ENCODE peak calls at places on chromosomes 13 and 19, in ten cellular contexts. X, L, J, S, W, Z, F, H, K and U are unnamed samples.

GRCh38 chr13:102317593-102317992 is 84.3 kb downstream of the FGF14 start:
- DNase-seq in X (peak; percentile 90), L (no peak), J (no peak), S (no peak), W (no peak), Z (no peak), F (peak; percentile 26), H (no peak), K (no peak), U (no peak)

GRCh38 chr13:74290324-74290773 is 156.1 kb upstream of the KLF12 start:
- DNase-seq in X (peak; percentile 91), L (peak; percentile 45), J (no peak), S (peak; percentile 96), W (peak; percentile 97), Z (peak; percentile 99), F (no peak), H (peak; percentile 11), K (peak; percentile 91), U (peak; percentile 54)

GRCh38 chr13:112444001-112444311 is 67.8 kb downstream of the SPACA7 start:
- DNase-seq in X (peak; percentile 40), L (peak; percentile 21), J (peak; percentile 63), S (peak; percentile 30), W (peak; percentile 68), Z (peak; percentile 24), F (peak; percentile 44), H (no peak), K (peak; percentile 54), U (no peak)

GRCh38 chr19:12946092-12946845 is 607 bp downstream of the RAD23A start:
- DNase-seq in X (peak; percentile 80), L (peak; percentile 45), J (peak; percentile 39), S (peak; percentile 82), W (no peak), Z (peak; percentile 38), F (no peak), H (peak; percentile 12), K (peak; percentile 78), U (peak; percentile 42)

GRCh38 chr13:82480415-82480814 is 1401.9 kb downstream of the SLITRK1 start:
- DNase-seq in X (peak; percentile 2), L (no peak), J (no peak), S (no peak), W (no peak), Z (no peak), F (no peak), H (no peak), K (peak; percentile 24), U (no peak)

GRCh38 chr19:58328999-58329398 is 2.2 kb downstream of the ZSCAN22 start:
- DNase-seq in X (no peak), L (peak; percentile 42), J (no peak), S (no peak), W (no peak), Z (no peak), F (no peak), H (no peak), K (no peak), U (no peak)

GRCh38 chr19:2529473-2529918 is 53.6 kb downstream of the GADD45B start:
- DNase-seq in X (peak; percentile 100), L (peak; percentile 50), J (no peak), S (peak; percentile 98), W (no peak), Z (no peak), F (no peak), H (no peak), K (no peak), U (no peak)

GRCh38 chr13:114035583-114036501 is 62.0 kb upstream of the C13orf46 start:
- DNase-seq in X (peak; percentile 40), L (no peak), J (peak; percentile 78), S (peak; percentile 24), W (no peak), Z (peak; percentile 58), F (no peak), H (no peak), K (no peak), U (no peak)

GRCh38 chr13:101360525-101360924 is 55.8 kb downstream of the NALCN start:
- DNase-seq in X (no peak), L (no peak), J (no peak), S (no peak), W (no peak), Z (no peak), F (no peak), H (no peak), K (no peak), U (no peak)

GRCh38 chr19:16244091-16244490 is 46.4 kb downstream of the AP1M1 start:
- DNase-seq in X (peak; percentile 21), L (no peak), J (no peak), S (no peak), W (no peak), Z (no peak), F (no peak), H (no peak), K (no peak), U (no peak)

GRCh38 chr13:30002577-30002976 is 152.2 kb upstream of the UBL3 start:
- DNase-seq in X (peak; percentile 90), L (peak; percentile 70), J (no peak), S (peak; percentile 90), W (no peak), Z (peak; percentile 62), F (no peak), H (no peak), K (peak; percentile 3), U (no peak)

GRCh38 chr19:17686027-17686511 is 2.1 kb downstream of the UNC13A start:
- DNase-seq in X (peak; percentile 31), L (no peak), J (no peak), S (no peak), W (no peak), Z (no peak), F (no peak), H (no peak), K (no peak), U (no peak)

GRCh38 chr13:21465710-21466160 is 6.6 kb upstream of the ZDHHC20 start:
- DNase-seq in X (no peak), L (no peak), J (no peak), S (no peak), W (no peak), Z (no peak), F (no peak), H (no peak), K (no peak), U (no peak)

GRCh38 chr13:73039201-73040108 is 19.4 kb upstream of the KLF5 start:
- DNase-seq in X (no peak), L (no peak), J (no peak), S (no peak), W (peak; percentile 78), Z (no peak), F (no peak), H (no peak), K (no peak), U (no peak)

GRCh38 chr19:45508681-45508930 is 1.3 kb downstream of the VASP start:
- DNase-seq in X (no peak), L (no peak), J (no peak), S (no peak), W (no peak), Z (no peak), F (no peak), H (no peak), K (no peak), U (no peak)

GRCh38 chr19:44752816-44753618 is 4.5 kb downstream of the BCL3 start:
- DNase-seq in X (peak; percentile 98), L (peak; percentile 97), J (peak; percentile 25), S (peak; percentile 97), W (peak; percentile 66), Z (peak; percentile 95), F (peak; percentile 72), H (peak; percentile 95), K (peak; percentile 92), U (peak; percentile 93)

GRCh38 chr19:38441660-38442348 is 8.3 kb downstream of the RYR1 start:
- DNase-seq in X (no peak), L (no peak), J (no peak), S (no peak), W (no peak), Z (no peak), F (no peak), H (no peak), K (no peak), U (no peak)

GRCh38 chr13:112711528-112712265 is 21.9 kb downstream of the ATP11A start:
- DNase-seq in X (peak; percentile 97), L (no peak), J (no peak), S (peak; percentile 94), W (no peak), Z (peak; percentile 92), F (peak; percentile 48), H (no peak), K (peak; percentile 77), U (no peak)

GRCh38 chr13:21812192-21812626 is 141.3 kb downstream of the FGF9 start:
- DNase-seq in X (no peak), L (no peak), J (no peak), S (peak; percentile 6), W (peak; percentile 39), Z (peak; percentile 14), F (no peak), H (no peak), K (no peak), U (no peak)

GRCh38 chr13:92769064-92769463 is 457.5 kb upstream of the GPC6 start:
- DNase-seq in X (peak; percentile 30), L (peak; percentile 54), J (no peak), S (no peak), W (no peak), Z (no peak), F (no peak), H (no peak), K (no peak), U (no peak)

GRCh38 chr19:48539503-48540096 is 12.4 kb upstream of the SULT2B1 start:
- DNase-seq in X (peak; percentile 79), L (no peak), J (peak; percentile 10), S (peak; percentile 62), W (peak; percentile 99), Z (no peak), F (no peak), H (no peak), K (no peak), U (no peak)

GRCh38 chr19:18422530-18423191 is 3.5 kb downstream of the SSBP4 start:
- DNase-seq in X (no peak), L (no peak), J (no peak), S (no peak), W (no peak), Z (no peak), F (no peak), H (no peak), K (no peak), U (peak; percentile 31)

GRCh38 chr19:27828781-27829275 is 1384.1 kb downstream of the UQCRFS1 start:
- DNase-seq in X (no peak), L (peak; percentile 77), J (no peak), S (no peak), W (no peak), Z (no peak), F (no peak), H (no peak), K (no peak), U (no peak)

GRCh38 chr19:18090545-18091216 is 3.9 kb upstream of the IL12RB1 start:
- DNase-seq in X (peak; percentile 52), L (no peak), J (no peak), S (peak; percentile 55), W (no peak), Z (no peak), F (no peak), H (no peak), K (no peak), U (no peak)

GRCh38 chr19:4191044-4191443 is 8.6 kb downstream of the ANKRD24 start:
- DNase-seq in X (no peak), L (no peak), J (no peak), S (no peak), W (no peak), Z (no peak), F (no peak), H (no peak), K (no peak), U (no peak)

GRCh38 chr19:15964231-15964630 is 15.4 kb downstream of the OR10H4 start:
- DNase-seq in X (no peak), L (no peak), J (no peak), S (no peak), W (no peak), Z (no peak), F (no peak), H (no peak), K (no peak), U (no peak)

GRCh38 chr19:30567535-30568232 is 195.5 kb downstream of the ZNF536 start:
- DNase-seq in X (peak; percentile 1), L (no peak), J (no peak), S (no peak), W (peak; percentile 44), Z (no peak), F (no peak), H (no peak), K (no peak), U (no peak)

GRCh38 chr13:44373247-44373600 is 400 bp upstream of the SERP2 start:
- DNase-seq in X (no peak), L (no peak), J (no peak), S (no peak), W (no peak), Z (no peak), F (no peak), H (no peak), K (no peak), U (no peak)